ENCODE peak calls at places on chromosomes 13 and 19, in four cellular contexts. N is left ventricle myocardium inferior, K is NCI-H1694 treated with DMSO at 0.1 percent for 48 hours, S is tibial artery. Y is an unnamed sample.

GRCh38 chr19:7975037-7975436 is 30.4 kb downstream of the ELAVL1 start:
- DNase-seq in N (peak), K (no peak), S (no peak), Y (peak)

GRCh38 chr13:72204291-72204690 is 337.3 kb upstream of the DACH1 start:
- DNase-seq in N (no peak), K (no peak), S (no peak), Y (no peak)

GRCh38 chr13:22002893-22003292 is 332.0 kb downstream of the FGF9 start:
- DNase-seq in N (no peak), K (no peak), S (no peak), Y (no peak)

GRCh38 chr19:13463296-13463695 is 43.0 kb downstream of the CACNA1A start:
- DNase-seq in N (no peak), K (no peak), S (no peak), Y (no peak)

GRCh38 chr19:27393591-27393990 is 1819.4 kb downstream of the UQCRFS1 start:
- DNase-seq in N (no peak), K (no peak), S (no peak), Y (no peak)

GRCh38 chr19:46587861-46588260 is 13.3 kb upstream of the CALM3 start:
- DNase-seq in N (no peak), K (no peak), S (no peak), Y (no peak)

GRCh38 chr13:43865892-43866291 is 13.6 kb downstream of the CCDC122 start:
- DNase-seq in N (no peak), K (no peak), S (no peak), Y (no peak)

GRCh38 chr19:6739390-6739883 is at the start of gene TRIP10:
- DNase-seq in N (peak), K (no peak), S (peak), Y (peak)

GRCh38 chr19:46571495-46571894 is 29.6 kb upstream of the CALM3 start:
- DNase-seq in N (no peak), K (peak), S (no peak), Y (peak)

GRCh38 chr19:45079063-45079910 is at the start of gene GEMIN7:
- DNase-seq in N (peak), K (peak), S (peak), Y (peak)

GRCh38 chr13:39311619-39312018 is 273.4 kb downstream of the NHLRC3 start:
- DNase-seq in N (peak), K (no peak), S (no peak), Y (no peak)

GRCh38 chr19:29255006-29255405 is 42.1 kb upstream of the UQCRFS1 start:
- DNase-seq in N (no peak), K (no peak), S (no peak), Y (no peak)

GRCh38 chr19:44748426-44749254 is at the start of gene BCL3:
- DNase-seq in N (peak), K (no peak), S (peak), Y (no peak)

GRCh38 chr13:77703426-77703825 is 5.9 kb downstream of the SLAIN1 start:
- DNase-seq in N (no peak), K (no peak), S (no peak), Y (no peak)

GRCh38 chr19:34676697-34677385 is at the start of gene SCGB2B2:
- DNase-seq in N (no peak), K (peak), S (no peak), Y (peak)